ENCODE peak calls at places on chromosomes 7 and 10, in four cellular contexts. K is K562, G is Panc1, R is HepG2. Z is an unnamed sample.

GRCh38 chr10:94288361-94289116 is 74.2 kb downstream of the NOC3L start:
- DNase-seq in K (no peak), R (no peak), G (no peak), Z (no peak)

GRCh38 chr10:5573968-5574641 is 49.3 kb downstream of the CALML3 start:
- DNase-seq in G (no peak), R (no peak), K (no peak), Z (no peak)

GRCh38 chr10:80422221-80422536 is 13.8 kb downstream of the PRXL2A start:
- DNase-seq in R (no peak), K (no peak), G (no peak), Z (no peak)

GRCh38 chr10:48333856-48334255 is 27.4 kb downstream of the MAPK8 start:
- DNase-seq in K (no peak), R (no peak), G (no peak), Z (peak; percentile 57)

GRCh38 chr10:2994562-2994961 is 72.8 kb upstream of the PFKP start:
- DNase-seq in K (no peak), G (no peak), R (no peak), Z (no peak)

GRCh38 chr7:79182283-79182682 is 271.2 kb downstream of the MAGI2 start:
- DNase-seq in G (no peak), K (no peak), R (no peak), Z (no peak)

GRCh38 chr7:87231243-87231642 is 11.7 kb upstream of the TMEM243 start:
- DNase-seq in R (no peak), K (no peak), G (no peak), Z (no peak)

GRCh38 chr7:115297651-115298050 is 375.8 kb downstream of the MDFIC start:
- DNase-seq in R (no peak), G (peak; percentile 4), K (no peak), Z (peak; percentile 32)

GRCh38 chr10:132613566-132614348 is 76.2 kb downstream of the INPP5A start:
- DNase-seq in R (no peak), G (no peak), K (no peak), Z (no peak)

GRCh38 chr7:32259917-32260596 is 189.8 kb upstream of the PDE1C start:
- DNase-seq in R (no peak), K (no peak), G (no peak), Z (no peak)

GRCh38 chr7:123537026-123537642 is 2.7 kb upstream of the IQUB start:
- DNase-seq in K (no peak), G (no peak), R (peak; percentile 13), Z (no peak)

GRCh38 chr7:54260868-54261475 is 281.2 kb upstream of the VSTM2A start:
- DNase-seq in G (no peak), K (no peak), R (no peak), Z (no peak)

GRCh38 chr7:151786241-151786640 is 90.7 kb downstream of the PRKAG2 start:
- DNase-seq in G (no peak), K (no peak), R (no peak), Z (no peak)

GRCh38 chr10:29048506-29048905 is 240.4 kb upstream of the LYZL1 start:
- DNase-seq in K (no peak), G (no peak), R (no peak), Z (no peak)

GRCh38 chr7:80533287-80533686 is 21.4 kb upstream of the GNAT3 start:
- DNase-seq in K (no peak), R (no peak), G (no peak), Z (no peak)

GRCh38 chr7:131861620-131862346 is 305.4 kb upstream of the PODXL start:
- DNase-seq in G (no peak), K (no peak), R (no peak), Z (no peak)

GRCh38 chr7:123771256-123771655 is 22.5 kb upstream of the WASL start:
- DNase-seq in R (no peak), G (no peak), K (no peak), Z (no peak)

GRCh38 chr7:665251-665650 is 61.2 kb upstream of the DNAAF5 start:
- DNase-seq in G (no peak), R (peak; percentile 8), K (no peak), Z (no peak)

DNA sequence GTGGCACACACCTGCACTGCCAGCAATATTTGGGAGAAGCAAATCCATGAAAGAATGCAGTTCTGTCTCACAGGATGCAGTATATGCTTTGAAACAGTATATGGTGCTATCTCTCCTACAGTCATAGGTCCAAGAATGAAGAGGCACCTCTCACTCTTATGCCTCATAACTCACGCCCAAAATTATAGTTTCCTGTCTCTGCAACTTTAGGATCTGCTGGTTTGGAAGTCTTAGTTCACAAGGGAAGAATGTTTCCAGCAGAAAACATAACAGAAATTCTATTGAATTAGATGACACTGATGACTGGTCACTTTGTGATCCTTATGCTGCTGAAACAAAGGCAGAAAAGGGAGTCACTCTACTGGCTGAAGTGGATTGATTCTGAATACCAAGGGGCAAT is 5.7 kb downstream of the C10orf67 start:
- DNase-seq in R (no peak), G (no peak), K (no peak), Z (no peak)
- TF ChIP-seq TCF7L2 in R (no peak), G (no peak), K (no peak), Z (no peak)

GRCh38 chr10:1280436-1281401 is 224.5 kb downstream of the WDR37 start:
- DNase-seq in G (no peak), R (no peak), K (no peak), Z (no peak)
- TF ChIP-seq TCF7L2 in G (no peak), R (no peak), K (no peak), Z (no peak)

GRCh38 chr7:117975436-117975835 is 102.2 kb upstream of the CTTNBP2 start:
- DNase-seq in R (no peak), G (no peak), K (no peak), Z (no peak)
- TF ChIP-seq TCF7L2 in R (no peak), G (no peak), K (no peak), Z (no peak)

GRCh38 chr7:1758417-1758858 is 88.4 kb downstream of the ELFN1 start:
- DNase-seq in G (no peak), R (peak; percentile 45), K (peak; percentile 46), Z (peak; percentile 56)
- TF ChIP-seq TCF7L2 in G (no peak), R (no peak), K (no peak), Z (no peak)

GRCh38 chr10:101304316-101304715 is 49.6 kb upstream of the BTRC start:
- DNase-seq in K (no peak), G (no peak), R (no peak), Z (no peak)

GRCh38 chr10:101299211-101299610 is 54.8 kb upstream of the BTRC start:
- DNase-seq in R (no peak), K (no peak), G (no peak), Z (no peak)

GRCh38 chr10:101301111-101301731 is 52.7 kb upstream of the BTRC start:
- DNase-seq in G (no peak), K (peak; percentile 50), R (peak; percentile 51), Z (peak; percentile 63)

GRCh38 chr10:101305241-101306230 is 48.4 kb upstream of the BTRC start:
- DNase-seq in G (no peak), R (no peak), K (no peak), Z (no peak)

DNA sequence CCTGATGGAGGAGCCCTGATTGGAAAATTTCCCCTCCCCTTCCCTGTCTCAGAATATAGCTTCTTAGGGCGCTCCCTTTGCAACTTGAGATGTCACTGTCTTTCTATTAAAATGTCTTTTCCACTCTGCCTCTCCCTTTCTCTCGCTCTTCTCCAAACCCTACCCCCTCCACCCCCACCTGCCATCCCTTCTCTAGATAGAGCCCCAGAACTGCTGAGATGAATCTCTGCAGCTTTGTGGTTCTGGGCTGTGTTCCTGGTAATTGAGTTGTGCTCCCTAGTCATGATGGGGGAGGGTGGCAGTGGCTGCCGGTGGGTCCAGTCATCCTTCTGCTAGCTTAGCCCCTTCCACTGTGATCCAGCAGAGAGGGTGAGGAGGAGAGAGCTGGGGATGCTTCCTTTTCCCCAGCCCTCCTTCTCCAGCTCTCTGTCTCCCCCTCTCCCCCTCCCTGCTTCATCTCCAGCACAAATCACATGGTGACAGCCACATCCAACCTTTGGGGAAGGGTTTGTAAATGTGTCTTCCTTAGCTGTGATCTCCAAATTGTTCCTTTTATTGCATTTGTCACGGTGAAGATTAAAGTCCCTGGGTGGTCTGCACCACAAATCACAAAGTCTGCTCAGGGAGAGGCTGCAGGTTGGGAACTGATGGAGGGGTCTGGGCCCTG is 50.7 kb upstream of the BTRC start:
- DNase-seq in G (no peak), R (no peak), K (no peak), Z (no peak)
- TF ChIP-seq TCF7L2 in G (no peak), R (no peak), K (no peak), Z (no peak)

DNA sequence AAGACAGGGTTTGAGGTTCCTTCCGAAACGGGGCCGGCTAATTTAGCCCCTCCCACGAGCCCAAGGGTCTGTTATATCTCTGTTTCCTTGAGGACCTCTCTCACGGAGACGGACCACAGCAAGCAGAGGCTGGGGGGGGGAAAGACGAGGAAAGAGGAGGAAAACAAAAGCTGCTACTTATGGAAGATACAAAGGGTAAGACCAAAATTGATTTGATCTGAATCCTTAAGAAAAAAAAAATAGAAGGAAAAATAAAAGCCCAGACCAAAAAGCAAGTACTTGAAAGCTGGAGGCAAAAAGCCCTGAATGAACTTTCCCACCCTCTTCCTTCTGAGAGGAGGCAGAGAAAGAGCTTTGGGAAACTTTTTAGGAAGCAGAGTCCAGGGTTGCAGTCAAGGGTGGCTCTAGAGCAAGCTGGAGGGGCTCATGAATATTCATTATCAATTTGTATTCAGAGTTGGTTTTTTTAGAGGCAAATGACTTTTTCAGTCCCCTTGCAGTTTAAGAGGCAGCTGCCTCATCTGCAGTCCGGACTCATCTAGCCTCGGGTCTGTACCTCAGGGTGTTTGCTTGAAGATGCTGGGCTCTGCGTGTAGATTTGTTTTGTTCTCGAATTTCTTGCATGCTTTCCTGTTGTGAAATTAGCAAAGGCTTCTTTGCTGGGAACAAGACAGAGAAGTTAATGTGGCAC is at the start of gene ENTPD1:
- DNase-seq in R (no peak), K (no peak), G (no peak), Z (no peak)
- TF ChIP-seq TCF7L2 in R (no peak), K (no peak), G (no peak), Z (no peak)

Z was measured in HCT116.